ENCODE peak calls at places on chromosomes 13 and 19, in ten cellular contexts. X is HFFc6; G is HS-5; I is kidney epithelial cell; T is NCI-H1417; U is AG09309; O is mesenteric fat pad; N is mammary epithelial cell; J is testis; Z is CD4-positive, alpha-beta T cell. V is an unnamed sample.

GRCh38 chr13:49303533-49304252 is 56.0 kb downstream of the CDADC1 start:
- DNase-seq in U (no peak), I (no peak), Z (no peak), X (no peak), J (peak; percentile 94), O (no peak), N (peak; percentile 24), G (no peak), T (peak; percentile 11), V (no peak)

GRCh38 chr19:42542791-42543190 is 14.5 kb upstream of the CEACAM1 start:
- DNase-seq in N (no peak), X (no peak), G (no peak), J (no peak), T (no peak), Z (no peak), I (no peak), U (no peak), O (peak; percentile 41), V (no peak)

GRCh38 chr13:44470623-44471562 is 97.3 kb downstream of the SERP2 start:
- DNase-seq in Z (no peak), X (no peak), I (peak; percentile 47), T (peak; percentile 49), U (no peak), G (no peak), N (no peak), J (no peak), O (no peak), V (peak; percentile 60)

GRCh38 chr13:101231751-101232428 is 184.4 kb downstream of the NALCN start:
- DNase-seq in N (peak; percentile 40), T (no peak), U (peak; percentile 8), J (no peak), O (no peak), X (peak; percentile 29), I (no peak), Z (no peak), G (no peak), V (no peak)

GRCh38 chr13:21063031-21063430 is 1.6 kb upstream of the LATS2 start:
- DNase-seq in X (no peak), U (no peak), G (no peak), I (no peak), N (no peak), Z (no peak), O (no peak), J (no peak), T (no peak), V (no peak)

GRCh38 chr13:94764576-94765321 is 52.4 kb upstream of the SOX21 start:
- DNase-seq in G (no peak), O (no peak), X (no peak), T (no peak), N (no peak), J (no peak), I (no peak), Z (no peak), U (no peak), V (peak; percentile 56)

GRCh38 chr13:33678906-33679657 is 138.9 kb upstream of the RFC3 start:
- DNase-seq in J (peak; percentile 60), X (no peak), O (no peak), Z (peak; percentile 8), I (peak; percentile 86), U (peak; percentile 35), T (no peak), G (peak; percentile 10), N (peak; percentile 94), V (peak; percentile 65)

GRCh38 chr19:32662186-32662585 is 12.8 kb downstream of the ANKRD27 start:
- DNase-seq in X (peak; percentile 17), U (no peak), J (no peak), I (no peak), Z (no peak), T (no peak), N (no peak), O (no peak), G (peak; percentile 9), V (no peak)

GRCh38 chr19:1038995-1039645 is 787 bp upstream of the ABCA7 start:
- DNase-seq in U (no peak), T (no peak), I (no peak), O (no peak), G (no peak), N (no peak), X (no peak), Z (no peak), J (no peak), V (no peak)

GRCh38 chr19:28023064-28023463 is 1189.9 kb downstream of the UQCRFS1 start:
- DNase-seq in T (no peak), U (no peak), X (no peak), Z (no peak), N (no peak), I (no peak), J (no peak), O (no peak), G (no peak), V (peak; percentile 60)

GRCh38 chr13:31200636-31200970 is 828 bp downstream of the B3GLCT start:
- DNase-seq in J (peak; percentile 49), N (no peak), U (no peak), T (no peak), O (no peak), G (no peak), I (no peak), X (peak; percentile 5), Z (no peak), V (no peak)

GRCh38 chr13:113106666-113107065 is 1.1 kb downstream of the F7 start:
- DNase-seq in Z (no peak), G (no peak), N (no peak), X (no peak), I (no peak), J (no peak), T (no peak), O (no peak), U (no peak), V (no peak)

GRCh38 chr19:58084596-58085347 is 13.3 kb downstream of the ZSCAN18 start:
- DNase-seq in X (no peak), I (no peak), G (no peak), O (no peak), U (no peak), J (no peak), T (no peak), Z (no peak), N (no peak), V (no peak)

GRCh38 chr19:12647490-12648071 is 19.0 kb downstream of the MAN2B1 start:
- DNase-seq in T (no peak), Z (no peak), J (peak; percentile 69), O (no peak), N (no peak), I (no peak), G (no peak), X (no peak), U (no peak), V (no peak)

GRCh38 chr13:114119196-114119595 is 13.2 kb downstream of the RASA3 start:
- DNase-seq in O (no peak), I (peak; percentile 74), G (peak; percentile 60), J (no peak), T (no peak), X (peak; percentile 85), U (no peak), N (peak; percentile 30), Z (no peak), V (peak; percentile 91)

GRCh38 chr13:25288966-25289365 is 1.7 kb upstream of the MTMR6 start:
- DNase-seq in G (no peak), N (no peak), U (no peak), Z (no peak), I (no peak), T (no peak), J (no peak), X (no peak), O (no peak), V (no peak)

GRCh38 chr13:65913173-65913572 is 1317.0 kb downstream of the PCDH9 start:
- DNase-seq in Z (no peak), X (peak; percentile 71), I (peak; percentile 37), O (no peak), G (peak; percentile 49), T (no peak), N (peak; percentile 63), J (no peak), U (peak; percentile 41), V (peak; percentile 79)

GRCh38 chr13:44853641-44854040 is 135.6 kb downstream of the NUFIP1 start:
- DNase-seq in N (no peak), J (no peak), T (peak; percentile 28), I (peak; percentile 71), U (no peak), X (no peak), G (no peak), O (no peak), Z (no peak), V (no peak)

GRCh38 chr19:7869910-7870511 is 4.2 kb downstream of the PRR36 start:
- DNase-seq in Z (peak; percentile 44), O (no peak), X (no peak), G (no peak), N (peak; percentile 41), T (peak; percentile 55), I (no peak), U (no peak), J (peak; percentile 74), V (peak; percentile 78)

GRCh38 chr13:25752957-25753540 is 298.8 kb downstream of the SHISA2 start:
- DNase-seq in Z (no peak), G (peak; percentile 43), J (peak; percentile 44), X (no peak), U (no peak), O (no peak), T (no peak), I (no peak), N (peak; percentile 74), V (peak; percentile 69)

GRCh38 chr19:29945017-29945416 is 3.0 kb downstream of the URI1 start:
- DNase-seq in O (no peak), T (no peak), G (no peak), U (no peak), X (no peak), I (no peak), N (no peak), J (no peak), Z (no peak), V (no peak)

GRCh38 chr13:105984236-105984635 is 551.2 kb downstream of the EFNB2 start:
- DNase-seq in N (peak; percentile 73), T (no peak), O (no peak), U (no peak), I (no peak), Z (no peak), J (no peak), G (no peak), X (no peak), V (peak; percentile 55)

GRCh38 chr19:1251233-1251502 is 2.8 kb downstream of the MIDN start:
- DNase-seq in X (peak; percentile 50), O (no peak), U (no peak), Z (no peak), T (peak; percentile 79), I (no peak), J (peak; percentile 88), N (peak; percentile 68), G (no peak), V (no peak)

GRCh38 chr13:100528820-100529219 is 59.8 kb downstream of the GGACT start:
- DNase-seq in X (no peak), O (no peak), G (no peak), Z (no peak), N (no peak), T (no peak), I (no peak), J (no peak), U (no peak), V (no peak)

GRCh38 chr13:73467103-73467502 is 408.3 kb downstream of the KLF5 start:
- DNase-seq in Z (no peak), J (no peak), O (no peak), U (no peak), T (no peak), X (peak; percentile 3), G (no peak), I (no peak), N (peak; percentile 46), V (peak; percentile 18)

GRCh38 chr13:81987677-81988357 is 1646.9 kb upstream of the SPRY2 start:
- DNase-seq in I (no peak), T (peak; percentile 66), N (no peak), X (no peak), U (no peak), Z (no peak), J (no peak), G (no peak), O (no peak), V (no peak)

GRCh38 chr19:46426506-46427162 is 2.1 kb downstream of the PNMA8C start:
- DNase-seq in O (no peak), X (peak; percentile 50), Z (no peak), G (no peak), N (no peak), J (peak; percentile 94), I (no peak), U (no peak), T (peak; percentile 90), V (peak; percentile 41)

GRCh38 chr19:33953592-33953991 is 156.9 kb downstream of the KCTD15 start:
- DNase-seq in J (no peak), U (no peak), X (no peak), G (no peak), T (no peak), O (no peak), I (no peak), N (no peak), Z (no peak), V (no peak)